ENCODE peak calls at places on chromosomes 4 and X, in four cellular contexts. J is nephron progenitor cell, E is ovary, W is SK-N-DZ. P is an unnamed sample.

GRCh38 chrX:101659601-101660063 is at the start of gene ARMCX2:
- DNase-seq in W (peak), J (peak), E (peak), P (no peak)

GRCh38 chr4:68570122-68570507 is 6.0 kb downstream of the UGT2B17 start:
- DNase-seq in W (no peak), J (no peak), E (no peak), P (no peak)

GRCh38 chr4:22071749-22072148 is 123.2 kb upstream of the KCNIP4 start:
- DNase-seq in J (no peak), E (no peak), W (no peak), P (no peak)

GRCh38 chr4:186910385-186910784 is 186.7 kb upstream of the FAT1 start:
- DNase-seq in E (no peak), W (no peak), J (no peak), P (no peak)

GRCh38 chr4:75777589-75777988 is 53.2 kb downstream of the USO1 start:
- DNase-seq in J (no peak), E (no peak), W (no peak), P (no peak)

GRCh38 chr4:153555730-153556440 is 89.7 kb downstream of the TMEM131L start:
- DNase-seq in E (peak), W (no peak), J (no peak), P (no peak)

GRCh38 chrX:38236901-38237615 is 16.4 kb upstream of the SRPX start:
- DNase-seq in E (no peak), J (no peak), W (no peak), P (no peak)

GRCh38 chr4:99013402-99013843 is 17.9 kb downstream of the METAP1 start:
- DNase-seq in W (no peak), E (no peak), J (no peak), P (no peak)

GRCh38 chr4:102105983-102106382 is 239.3 kb downstream of the SLC39A8 start:
- DNase-seq in J (no peak), W (no peak), E (no peak), P (no peak)

GRCh38 chrX:152647978-152648377 is 10.3 kb downstream of the GABRQ start:
- DNase-seq in E (no peak), W (no peak), J (no peak), P (no peak)

GRCh38 chrX:44244008-44244407 is 99.5 kb downstream of the EFHC2 start:
- DNase-seq in E (no peak), W (no peak), J (no peak), P (no peak)

GRCh38 chr4:1080961-1081688 is 32.2 kb downstream of the RNF212 start:
- DNase-seq in E (no peak), W (no peak), J (no peak), P (no peak)